ENCODE peak calls at places on chromosomes 11 and 22, in nine cellular contexts. Q, L, M, D, E, U, J, P and Z are unnamed samples.

GRCh38 chr11:64342869-64343739 is 3.1 kb downstream of the CCDC88B start:
- DNase-seq in L (no peak), E (no peak), Q (no peak), J (no peak), P (peak), D (no peak), M (no peak), U (no peak), Z (no peak)

GRCh38 chr11:27861706-27862430 is 161.6 kb upstream of the BDNF start:
- DNase-seq in P (no peak), Q (peak), L (no peak), J (no peak), E (peak), U (no peak), M (no peak), D (peak), Z (no peak)

GRCh38 chr11:45254070-45254469 is 32.1 kb downstream of the SYT13 start:
- DNase-seq in D (no peak), J (no peak), E (no peak), Q (no peak), M (no peak), U (no peak), L (no peak), P (no peak), Z (no peak)

GRCh38 chr11:34028407-34028804 is 23.1 kb upstream of the CAPRIN1 start:
- DNase-seq in D (no peak), Q (no peak), M (no peak), E (peak), L (peak), P (no peak), U (peak), J (peak), Z (no peak)

GRCh38 chr11:127052420-127052819 is 51.9 kb upstream of the KIRREL3 start:
- DNase-seq in M (no peak), D (peak), E (no peak), U (no peak), P (no peak), L (no peak), Q (no peak), J (no peak), Z (no peak)

GRCh38 chr11:43944761-43945311 is 2.4 kb downstream of the C11orf96 start:
- DNase-seq in J (peak), M (peak), D (no peak), E (no peak), Q (peak), U (peak), P (peak), L (peak), Z (peak)

GRCh38 chr22:20055654-20056053 is 24.4 kb upstream of the DGCR8 start:
- DNase-seq in U (no peak), L (no peak), D (no peak), Q (no peak), P (no peak), E (no peak), M (no peak), J (no peak), Z (no peak)

GRCh38 chr11:70568504-70569172 is 170.3 kb downstream of the CTTN start:
- DNase-seq in J (no peak), P (peak), M (no peak), Q (peak), U (peak), E (peak), L (no peak), D (no peak), Z (peak)

GRCh38 chr22:22418163-22418549 is 90.4 kb downstream of the ZNF280B start:
- DNase-seq in L (no peak), U (no peak), P (no peak), E (no peak), D (no peak), M (no peak), J (no peak), Q (no peak), Z (no peak)

GRCh38 chr11:86571273-86571948 is 101.0 kb downstream of the ME3 start:
- DNase-seq in U (no peak), Q (peak), L (no peak), M (peak), P (no peak), D (no peak), J (no peak), E (no peak), Z (no peak)

GRCh38 chr11:110147965-110148709 is 54.9 kb downstream of the ZC3H12C start:
- DNase-seq in Q (peak), J (no peak), P (no peak), M (no peak), U (no peak), D (peak), E (peak), L (no peak), Z (no peak)

GRCh38 chr11:122863704-122864326 is 18.7 kb upstream of the JHY start:
- DNase-seq in M (no peak), D (no peak), Q (peak), E (peak), L (no peak), J (peak), P (no peak), U (peak), Z (peak)

GRCh38 chr11:10304495-10305261 is at the start of gene ADM:
- DNase-seq in P (peak), D (no peak), M (peak), Q (peak), E (peak), L (peak), U (peak), J (peak), Z (peak)

GRCh38 chr11:16632295-16633200 is 105.9 kb upstream of the C11orf58 start:
- DNase-seq in M (no peak), Q (peak), L (no peak), E (peak), D (no peak), P (no peak), J (no peak), U (no peak), Z (no peak)

GRCh38 chr11:88411265-88411664 is 73.7 kb upstream of the CTSC start:
- DNase-seq in J (no peak), U (no peak), D (no peak), Q (no peak), M (no peak), L (no peak), P (no peak), E (peak), Z (no peak)

GRCh38 chr11:76803811-76804600 is 20.9 kb downstream of the TSKU start:
- DNase-seq in D (no peak), M (no peak), P (peak), J (no peak), Q (peak), U (no peak), E (no peak), L (peak), Z (no peak)

GRCh38 chr11:56782167-56782847 is 33.8 kb upstream of the OR9G4 start:
- DNase-seq in J (no peak), Q (no peak), M (no peak), U (no peak), L (no peak), E (no peak), P (no peak), D (no peak), Z (no peak)

GRCh38 chr11:41954034-41954433 is 494.6 kb upstream of the LRRC4C start:
- DNase-seq in E (peak), U (no peak), P (no peak), D (peak), J (no peak), Q (peak), M (no peak), L (no peak), Z (no peak)
- TF ChIP-seq CTCF in E (no peak), U (no peak), P (no peak), D (no peak), J (no peak), Q (no peak), M (no peak), L (no peak), Z (no peak)

GRCh38 chr22:27597703-27598444 is 203.7 kb downstream of the MN1 start:
- DNase-seq in U (no peak), M (no peak), J (peak), D (no peak), E (no peak), P (peak), L (no peak), Q (peak), Z (no peak)
- TF ChIP-seq CTCF in U (no peak), M (no peak), J (no peak), D (no peak), E (no peak), P (no peak), L (no peak), Q (no peak), Z (no peak)

DNA sequence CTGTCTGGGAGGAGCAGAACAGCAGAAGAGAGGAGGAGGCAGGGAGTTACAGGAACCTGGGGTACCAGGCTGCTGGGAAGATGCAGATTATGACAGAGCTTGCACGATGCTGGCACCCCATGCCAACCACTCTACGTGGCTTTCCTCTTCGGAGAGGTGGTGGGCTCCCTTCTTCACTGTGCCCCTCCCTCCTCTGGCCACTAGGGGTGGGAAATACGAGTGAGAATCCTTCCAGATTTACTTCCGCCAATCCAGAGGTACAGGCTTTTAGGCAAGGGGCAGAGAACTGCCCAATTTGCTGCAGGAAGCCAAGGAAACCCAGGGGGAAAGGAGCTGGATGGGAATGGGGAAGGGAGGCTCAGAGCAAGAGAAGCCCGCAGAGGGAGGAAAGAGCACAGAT is 12.3 kb downstream of the HYOU1 start:
- DNase-seq in Q (no peak), D (no peak), L (no peak), J (no peak), M (no peak), P (peak), E (no peak), U (no peak), Z (no peak)
- TF ChIP-seq CTCF in Q (no peak), D (peak), L (peak), J (no peak), M (peak), P (no peak), E (peak), U (no peak), Z (no peak)

GRCh38 chr22:26308467-26308866 is 120.6 kb upstream of the ASPHD2 start:
- DNase-seq in E (no peak), P (no peak), J (no peak), M (no peak), U (no peak), D (no peak), L (no peak), Q (no peak), Z (no peak)
- TF ChIP-seq CTCF in E (no peak), P (no peak), J (no peak), M (no peak), U (no peak), D (no peak), L (no peak), Q (no peak), Z (no peak)

GRCh38 chr22:50473088-50473487 is 1.7 kb downstream of the SBF1 start:
- DNase-seq in P (peak), M (no peak), E (no peak), J (no peak), Q (no peak), U (no peak), L (no peak), D (no peak), Z (no peak)
- TF ChIP-seq CTCF in P (no peak), M (peak), E (peak), J (peak), Q (peak), U (no peak), L (peak), D (peak), Z (no peak)

DNA sequence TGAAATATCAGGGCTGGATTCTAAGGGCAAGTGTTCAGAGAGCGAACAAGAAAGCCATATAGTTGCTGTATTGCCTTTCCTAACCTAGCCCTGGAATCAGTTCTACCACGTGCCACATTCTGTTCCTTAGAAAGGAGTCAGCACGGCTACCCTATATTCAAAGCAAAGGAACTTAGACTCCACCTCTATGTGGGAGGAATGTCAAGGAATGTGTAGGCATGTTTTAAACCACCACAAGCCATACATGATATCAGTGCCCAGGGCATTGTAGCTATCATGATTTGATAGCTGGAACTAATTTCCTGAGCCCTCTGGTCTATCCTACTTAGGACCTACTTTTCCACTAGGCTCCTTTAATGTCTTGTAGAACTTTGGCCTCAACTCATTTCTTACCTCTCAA is 2.5 kb upstream of the EIF4ENIF1 start:
- DNase-seq in P (no peak), Q (peak), L (no peak), D (no peak), E (no peak), J (no peak), M (no peak), U (no peak), Z (no peak)
- TF ChIP-seq CTCF in P (no peak), Q (no peak), L (no peak), D (no peak), E (no peak), J (no peak), M (no peak), U (no peak), Z (no peak)

GRCh38 chr11:90542092-90542491 is 319.2 kb upstream of the CHORDC1 start:
- DNase-seq in Q (no peak), D (no peak), P (no peak), U (no peak), J (no peak), E (no peak), M (no peak), L (no peak), Z (no peak)
- TF ChIP-seq CTCF in Q (no peak), D (no peak), P (no peak), U (no peak), J (no peak), E (no peak), M (no peak), L (no peak), Z (no peak)